ENCODE peak calls at places on chromosomes 3 and 15, in four cellular contexts. I, W, K and P are unnamed samples.

GRCh38 chr15:31472636-31473383 is 146.2 kb downstream of the KLF13 start:
- DNase-seq in I (peak; percentile 23), W (no peak), K (peak; percentile 61), P (no peak)

GRCh38 chr3:177770821-177771220 is 573.5 kb upstream of the TBL1XR1 start:
- DNase-seq in I (peak; percentile 15), W (no peak), K (no peak), P (no peak)

GRCh38 chr15:84022516-84022915 is 213.1 kb upstream of the GOLGA6L4 start:
- DNase-seq in I (no peak), W (no peak), K (no peak), P (no peak)

GRCh38 chr3:63824309-63824708 is 5.2 kb downstream of the C3orf49 start:
- DNase-seq in I (peak; percentile 80), W (no peak), K (peak; percentile 75), P (no peak)

GRCh38 chr15:57440799-57441198 is 64.5 kb downstream of the CGNL1 start:
- DNase-seq in I (peak; percentile 76), W (no peak), K (no peak), P (no peak)

GRCh38 chr3:125375950-125376679 is 990 bp upstream of the ZNF148 start:
- DNase-seq in I (no peak), W (no peak), K (no peak), P (no peak)

GRCh38 chr3:150240891-150241290 is 167.2 kb upstream of the TSC22D2 start:
- DNase-seq in I (no peak), W (no peak), K (no peak), P (no peak)

GRCh38 chr3:131738095-131738494 is 235.3 kb upstream of the MRPL3 start:
- DNase-seq in I (no peak), W (no peak), K (no peak), P (no peak)

GRCh38 chr3:105828703-105829102 is 40.1 kb downstream of the CBLB start:
- DNase-seq in I (no peak), W (no peak), K (no peak), P (no peak)

GRCh38 chr15:90609254-90610185 is 79.8 kb downstream of the CRTC3 start:
- DNase-seq in I (no peak), W (no peak), K (no peak), P (no peak)

GRCh38 chr3:183584246-183584913 is 28.9 kb upstream of the KLHL6 start:
- DNase-seq in I (peak; percentile 18), W (no peak), K (no peak), P (peak; percentile 64)

GRCh38 chr15:33055962-33056361 is 138.6 kb downstream of the FMN1 start:
- DNase-seq in I (no peak), W (no peak), K (no peak), P (no peak)

GRCh38 chr3:51706788-51707731 is at the start of gene GRM2:
- DNase-seq in I (no peak), W (no peak), K (peak; percentile 74), P (peak; percentile 78)

GRCh38 chr15:90184786-90185704 is 16.1 kb upstream of the SEMA4B start:
- DNase-seq in I (no peak), W (peak; percentile 76), K (peak; percentile 65), P (peak; percentile 75)

GRCh38 chr3:34947849-34948248 is 691.5 kb upstream of the ARPP21 start:
- DNase-seq in I (peak; percentile 77), W (no peak), K (no peak), P (no peak)

GRCh38 chr3:168081171-168081771 is 14.5 kb downstream of the GOLIM4 start:
- DNase-seq in I (no peak), W (no peak), K (no peak), P (no peak)

GRCh38 chr3:17032407-17033034 is 147.8 kb downstream of the PLCL2 start:
- DNase-seq in I (peak; percentile 56), W (peak; percentile 19), K (no peak), P (no peak)

GRCh38 chr3:99974989-99975388 is 139.3 kb downstream of the FILIP1L start:
- DNase-seq in I (no peak), W (no peak), K (no peak), P (no peak)

GRCh38 chr15:66780172-66780972 is 78.3 kb downstream of the SMAD6 start:
- DNase-seq in I (peak; percentile 96), W (peak; percentile 67), K (peak; percentile 95), P (no peak)

GRCh38 chr3:5187920-5188418 is 462 bp downstream of the EDEM1 start:
- DNase-seq in I (no peak), W (peak; percentile 22), K (peak; percentile 43), P (peak; percentile 33)

GRCh38 chr3:185687479-185687878 is 101.4 kb downstream of the SENP2 start:
- DNase-seq in I (no peak), W (peak; percentile 25), K (no peak), P (no peak)

GRCh38 chr3:37519661-37520060 is 342.0 kb upstream of the CTDSPL start:
- DNase-seq in I (no peak), W (no peak), K (no peak), P (peak; percentile 27)

GRCh38 chr3:112472676-112473075 is 26.6 kb downstream of the BTLA start:
- DNase-seq in I (no peak), W (no peak), K (no peak), P (no peak)

GRCh38 chr3:11385329-11385728 is 113.1 kb downstream of the ATG7 start:
- DNase-seq in I (no peak), W (no peak), K (no peak), P (no peak)

GRCh38 chr15:64635486-64635815 is 139.9 kb downstream of the RBPMS2 start:
- DNase-seq in I (no peak), W (peak; percentile 32), K (no peak), P (no peak)

GRCh38 chr3:71421475-71421819 is 162.1 kb downstream of the FOXP1 start:
- DNase-seq in I (no peak), W (no peak), K (no peak), P (no peak)

GRCh38 chr15:75200765-75201608 is 695 bp upstream of the C15orf39 start:
- DNase-seq in I (peak; percentile 29), W (peak; percentile 84), K (no peak), P (no peak)

GRCh38 chr15:80902298-80902801 is 87.3 kb downstream of the MESD start:
- DNase-seq in I (no peak), W (no peak), K (no peak), P (no peak)